ENCODE peak calls at places on chromosomes 13 and 19, in seven cellular contexts. B, O, A, I, Q, T and L are unnamed samples.

GRCh38 chr19:6020972-6021805 is 43.2 kb upstream of the RANBP3 start:
- DNase-seq in A (peak), Q (no peak), I (no peak), T (no peak), O (no peak), B (peak), L (no peak)

GRCh38 chr19:35309481-35310279 is 17.7 kb downstream of the MAG start:
- DNase-seq in O (no peak), B (peak), T (no peak), I (no peak), Q (no peak), A (no peak), L (no peak)

GRCh38 chr19:43656436-43656835 is 13.5 kb downstream of the PLAUR start:
- DNase-seq in I (no peak), B (no peak), A (no peak), O (peak), T (no peak), Q (no peak), L (no peak)

GRCh38 chr13:112838038-112838965 is 130.7 kb upstream of the MCF2L start:
- DNase-seq in I (no peak), O (no peak), A (no peak), B (no peak), T (no peak), Q (no peak), L (no peak)

GRCh38 chr13:83879431-83880171 is 2.7 kb downstream of the SLITRK1 start:
- DNase-seq in B (peak), A (peak), I (no peak), O (no peak), T (no peak), Q (no peak), L (no peak)

GRCh38 chr19:44648536-44649370 is 5.0 kb downstream of the PVR start:
- DNase-seq in A (no peak), O (no peak), T (no peak), Q (no peak), B (no peak), I (no peak), L (no peak)

GRCh38 chr13:114008964-114009589 is 35.2 kb upstream of the C13orf46 start:
- DNase-seq in T (no peak), O (no peak), Q (no peak), B (no peak), A (no peak), I (no peak), L (no peak)

GRCh38 chr13:46830405-46831005 is 33.5 kb upstream of the ESD start:
- DNase-seq in T (no peak), Q (no peak), A (no peak), B (no peak), I (no peak), O (no peak), L (no peak)

GRCh38 chr13:43516401-43516826 is 270.4 kb downstream of the ENOX1 start:
- DNase-seq in B (peak), T (no peak), O (no peak), A (no peak), Q (no peak), I (no peak), L (no peak)

GRCh38 chr13:42847891-42848663 is 66.7 kb downstream of the FAM216B start:
- DNase-seq in B (no peak), I (no peak), Q (no peak), T (no peak), O (no peak), A (no peak), L (no peak)

GRCh38 chr13:112457485-112457884 is 81.3 kb downstream of the SPACA7 start:
- DNase-seq in B (no peak), I (no peak), A (no peak), O (no peak), T (no peak), Q (no peak), L (no peak)

GRCh38 chr19:53195265-53195879 is 2.2 kb upstream of the ZNF665 start:
- DNase-seq in A (peak), Q (peak), I (peak), O (peak), T (peak), B (peak), L (peak)

GRCh38 chr13:37869506-37869755 is 141 bp downstream of the TRPC4 start:
- DNase-seq in I (no peak), Q (no peak), A (no peak), T (no peak), O (peak), B (no peak), L (no peak)

GRCh38 chr13:34738251-34739170 is 203.6 kb upstream of the NBEA start:
- DNase-seq in B (no peak), A (no peak), O (no peak), Q (no peak), I (no peak), T (no peak), L (no peak)

GRCh38 chr19:18668252-18668631 is 15.2 kb upstream of the CRTC1 start:
- DNase-seq in A (no peak), Q (no peak), B (no peak), I (no peak), T (no peak), O (no peak), L (no peak)

GRCh38 chr13:34048652-34049051 is 230.7 kb downstream of the RFC3 start:
- DNase-seq in B (no peak), Q (no peak), T (no peak), I (no peak), O (no peak), A (no peak), L (no peak)

GRCh38 chr19:28869459-28869858 is 343.5 kb downstream of the UQCRFS1 start:
- DNase-seq in B (no peak), A (no peak), Q (no peak), T (no peak), I (no peak), O (no peak), L (no peak)

GRCh38 chr13:94139393-94139995 is 340.0 kb downstream of the DCT start:
- DNase-seq in Q (no peak), I (no peak), O (peak), T (no peak), A (no peak), B (no peak), L (no peak)

GRCh38 chr13:67964091-67964490 is 734.0 kb upstream of the PCDH9 start:
- DNase-seq in A (no peak), Q (no peak), T (no peak), O (no peak), B (no peak), I (no peak), L (no peak)

GRCh38 chr19:18506101-18506534 is 15.8 kb downstream of the ELL start:
- DNase-seq in Q (no peak), O (no peak), A (no peak), T (no peak), B (no peak), I (no peak), L (no peak)

GRCh38 chr13:75135325-75135825 is 346.6 kb downstream of the TBC1D4 start:
- DNase-seq in T (no peak), Q (no peak), I (no peak), A (no peak), B (no peak), O (peak), L (no peak)

GRCh38 chr13:73952683-73953082 is 181.5 kb downstream of the KLF12 start:
- DNase-seq in B (no peak), I (no peak), T (no peak), Q (no peak), O (no peak), A (no peak), L (no peak)

GRCh38 chr19:2099937-2100718 is 3.4 kb downstream of the IZUMO4 start:
- DNase-seq in B (no peak), I (no peak), Q (no peak), A (no peak), T (no peak), O (no peak), L (no peak)

GRCh38 chr13:39935155-39935554 is 279.7 kb downstream of the COG6 start:
- DNase-seq in B (no peak), Q (no peak), O (no peak), I (no peak), A (no peak), T (no peak), L (no peak)

GRCh38 chr19:27922970-27923369 is 1290.0 kb downstream of the UQCRFS1 start:
- DNase-seq in T (no peak), I (no peak), Q (no peak), O (no peak), A (no peak), B (no peak), L (no peak)

GRCh38 chr19:51127755-51128154 is 3.0 kb downstream of the SIGLEC9 start:
- DNase-seq in I (no peak), T (no peak), A (no peak), Q (no peak), B (peak), O (no peak), L (no peak)

GRCh38 chr13:28199089-28199488 is 60.7 kb downstream of the PAN3 start:
- DNase-seq in I (no peak), Q (no peak), A (no peak), B (no peak), T (no peak), O (peak), L (no peak)

GRCh38 chr19:41799444-41800000 is 3.1 kb downstream of the CEACAM3 start:
- DNase-seq in I (no peak), T (no peak), O (no peak), B (no peak), A (peak), Q (no peak), L (no peak)

GRCh38 chr13:72643339-72643989 is 84.0 kb downstream of the MZT1 start:
- DNase-seq in I (peak), A (peak), T (peak), Q (peak), B (peak), O (peak), L (no peak)

GRCh38 chr19:12648088-12648487 is 18.5 kb downstream of the MAN2B1 start:
- DNase-seq in A (peak), B (peak), O (no peak), I (no peak), T (no peak), Q (no peak), L (peak)

GRCh38 chr19:46959962-46960556 is 59.6 kb upstream of the NPAS1 start:
- DNase-seq in A (no peak), Q (no peak), T (no peak), O (no peak), I (no peak), B (no peak), L (no peak)